ENCODE peak calls at places on chromosome 3, in five cellular contexts. I, E, V, T and G are unnamed samples.
A peak's percentile ranks its signal among the peaks of the same experiment; 100 is the strongest.

GRCh38 chr3:102200560-102200959 is 234.3 kb upstream of the ZPLD1 start:
- DNase-seq in I (no peak), E (no peak), V (no peak), T (no peak), G (no peak)

GRCh38 chr3:143835312-143835711 is 13.0 kb downstream of the SLC9A9 start:
- DNase-seq in I (no peak), E (no peak), V (no peak), T (no peak), G (no peak)

GRCh38 chr3:11642455-11643162 is 1.1 kb downstream of the VGLL4 start:
- DNase-seq in I (peak; percentile 31), E (peak; percentile 79), V (peak; percentile 83), T (peak; percentile 55), G (peak; percentile 48)

GRCh38 chr3:140972833-140973232 is 31.2 kb downstream of the SLC25A36 start:
- DNase-seq in I (no peak), E (no peak), V (no peak), T (no peak), G (no peak)

GRCh38 chr3:142210608-142211007 is 14.8 kb downstream of the GK5 start:
- DNase-seq in I (no peak), E (no peak), V (no peak), T (peak; percentile 18), G (no peak)

GRCh38 chr3:110810356-110810755 is 261.3 kb upstream of the NECTIN3 start:
- DNase-seq in I (no peak), E (no peak), V (no peak), T (no peak), G (no peak)

GRCh38 chr3:186080849-186081438 is 27.9 kb downstream of the ETV5 start:
- DNase-seq in I (no peak), E (no peak), V (no peak), T (no peak), G (no peak)

GRCh38 chr3:114608293-114608692 is 314.5 kb downstream of the TIGIT start:
- DNase-seq in I (no peak), E (no peak), V (no peak), T (peak; percentile 77), G (no peak)

GRCh38 chr3:167837430-167837829 is 101.9 kb downstream of the SERPINI1 start:
- DNase-seq in I (no peak), E (no peak), V (no peak), T (no peak), G (no peak)

GRCh38 chr3:176896165-176896564 is 301.1 kb downstream of the TBL1XR1 start:
- DNase-seq in I (no peak), E (no peak), V (no peak), T (no peak), G (no peak)

GRCh38 chr3:63528325-63529000 is 124.0 kb upstream of the SNTN start:
- DNase-seq in I (no peak), E (no peak), V (no peak), T (no peak), G (no peak)

GRCh38 chr3:23633261-23633960 is 172.3 kb upstream of the UBE2E1 start:
- DNase-seq in I (no peak), E (no peak), V (no peak), T (no peak), G (no peak)

GRCh38 chr3:127206154-127206553 is 13.2 kb downstream of the PRR23E start:
- DNase-seq in I (no peak), E (no peak), V (no peak), T (no peak), G (no peak)

GRCh38 chr3:76321615-76322014 is 536.3 kb upstream of the ZNF717 start:
- DNase-seq in I (no peak), E (no peak), V (no peak), T (no peak), G (no peak)

GRCh38 chr3:171494457-171495109 is 34.4 kb upstream of the TNIK start:
- DNase-seq in I (no peak), E (no peak), V (no peak), T (no peak), G (no peak)

GRCh38 chr3:178485756-178486155 is 50.5 kb upstream of the KCNMB2 start:
- DNase-seq in I (no peak), E (no peak), V (no peak), T (peak; percentile 64), G (no peak)

GRCh38 chr3:120418866-120419490 is 31.8 kb downstream of the FSTL1 start:
- DNase-seq in I (no peak), E (peak; percentile 62), V (no peak), T (no peak), G (no peak)

GRCh38 chr3:97009427-97010019 is 195.1 kb downstream of the EPHA6 start:
- DNase-seq in I (no peak), E (no peak), V (no peak), T (no peak), G (no peak)

GRCh38 chr3:158702815-158703481 is 29.3 kb downstream of the RARRES1 start:
- DNase-seq in I (no peak), E (no peak), V (no peak), T (no peak), G (no peak)

GRCh38 chr3:37546876-37547275 is 314.8 kb upstream of the CTDSPL start:
- DNase-seq in I (no peak), E (no peak), V (no peak), T (no peak), G (no peak)

GRCh38 chr3:100875239-100875638 is 118.0 kb downstream of the ABI3BP start:
- DNase-seq in I (no peak), E (peak; percentile 50), V (peak; percentile 21), T (peak; percentile 83), G (peak; percentile 48)

GRCh38 chr3:107524214-107525100 is 1.7 kb downstream of the BBX start:
- DNase-seq in I (no peak), E (peak; percentile 61), V (peak; percentile 58), T (no peak), G (peak; percentile 28)

GRCh38 chr3:165254812-165255211 is 58.6 kb upstream of the SLITRK3 start:
- DNase-seq in I (no peak), E (no peak), V (no peak), T (no peak), G (no peak)

GRCh38 chr3:165259518-165260193 is 63.5 kb upstream of the SLITRK3 start:
- DNase-seq in I (no peak), E (no peak), V (no peak), T (peak; percentile 53), G (no peak)

DNA sequence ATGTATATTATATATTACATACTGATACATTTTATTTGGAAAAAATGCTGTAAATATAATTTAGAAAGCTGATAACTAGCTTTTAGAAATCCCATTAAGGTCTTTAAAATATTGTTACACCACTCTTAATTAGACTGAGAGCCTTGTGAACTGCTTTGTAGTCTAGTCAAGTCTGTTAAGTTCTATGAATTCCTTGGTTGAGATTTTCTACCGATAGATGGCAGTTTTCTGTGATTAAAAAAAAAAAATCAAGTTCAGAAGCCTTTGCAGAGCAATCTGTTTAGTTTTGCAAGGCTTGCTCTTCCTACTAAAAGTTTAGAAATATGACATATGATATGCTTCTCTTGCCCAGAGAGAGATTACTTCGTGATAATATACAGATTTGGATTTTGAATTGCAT is 60.4 kb upstream of the SLITRK3 start:
- DNase-seq in I (no peak), E (no peak), V (no peak), T (no peak), G (no peak)
- TF ChIP-seq CTCF in I (no peak), E (no peak), V (no peak), T (no peak), G (no peak)

GRCh38 chr3:43155464-43156121 is 49.7 kb upstream of the POMGNT2 start:
- DNase-seq in I (peak; percentile 16), E (peak; percentile 50), V (peak; percentile 67), T (peak; percentile 58), G (no peak)
- TF ChIP-seq CTCF in I (peak; percentile 63), E (peak; percentile 18), V (peak; percentile 45), T (peak; percentile 79), G (no peak)

GRCh38 chr3:150577854-150578253 is 25.3 kb upstream of the SELENOT start:
- DNase-seq in I (no peak), E (no peak), V (no peak), T (no peak), G (no peak)
- TF ChIP-seq CTCF in I (no peak), E (no peak), V (no peak), T (no peak), G (no peak)

DNA sequence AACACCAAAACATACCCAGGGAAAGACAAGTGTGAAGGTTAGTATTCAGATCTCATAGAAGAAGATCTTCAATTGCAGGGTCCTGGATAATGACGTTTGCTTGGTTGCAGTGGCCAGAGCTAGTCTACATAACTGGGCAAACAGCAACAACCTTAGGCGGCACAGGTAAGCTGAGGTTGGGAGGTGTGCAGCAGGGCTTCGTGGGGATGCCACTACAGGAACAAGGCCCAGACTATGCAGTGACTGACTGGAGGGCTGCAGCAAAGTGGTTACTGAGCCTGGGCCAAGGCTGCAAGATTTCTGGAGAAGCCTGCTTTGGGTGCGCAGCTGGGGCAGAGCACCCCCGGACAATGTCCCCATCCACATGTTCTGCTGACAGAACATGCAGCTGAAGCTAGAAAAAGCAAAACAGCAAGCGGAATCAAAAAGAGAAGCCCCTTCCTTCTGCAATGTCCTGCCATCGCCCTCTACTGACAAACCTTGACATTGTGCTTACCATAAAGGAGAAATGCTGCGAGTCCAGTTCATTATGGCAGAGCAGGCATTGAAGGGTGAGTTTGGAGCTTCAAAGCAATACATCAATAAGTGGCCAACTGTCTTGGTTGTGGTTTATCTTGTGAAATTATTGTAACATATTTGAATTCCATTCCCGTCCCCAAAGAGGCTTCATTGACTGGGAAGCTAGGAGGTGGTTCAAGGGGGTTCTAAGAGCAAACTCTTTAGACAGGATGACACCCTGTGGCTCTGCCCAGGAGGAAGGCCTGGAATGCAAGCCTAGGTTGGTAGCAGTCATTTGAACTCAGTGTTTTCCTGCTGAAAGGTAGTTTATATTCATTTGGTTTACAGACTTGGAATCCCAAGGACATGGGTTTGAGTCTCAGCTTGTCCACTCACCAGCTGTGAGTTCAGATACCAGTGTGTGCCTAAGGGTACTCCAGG is 217.0 kb downstream of the PDCD6IP start:
- DNase-seq in I (no peak), E (no peak), V (no peak), T (no peak), G (no peak)
- TF ChIP-seq CTCF in I (no peak), E (peak; percentile 6), V (no peak), T (peak; percentile 30), G (no peak)

DNA sequence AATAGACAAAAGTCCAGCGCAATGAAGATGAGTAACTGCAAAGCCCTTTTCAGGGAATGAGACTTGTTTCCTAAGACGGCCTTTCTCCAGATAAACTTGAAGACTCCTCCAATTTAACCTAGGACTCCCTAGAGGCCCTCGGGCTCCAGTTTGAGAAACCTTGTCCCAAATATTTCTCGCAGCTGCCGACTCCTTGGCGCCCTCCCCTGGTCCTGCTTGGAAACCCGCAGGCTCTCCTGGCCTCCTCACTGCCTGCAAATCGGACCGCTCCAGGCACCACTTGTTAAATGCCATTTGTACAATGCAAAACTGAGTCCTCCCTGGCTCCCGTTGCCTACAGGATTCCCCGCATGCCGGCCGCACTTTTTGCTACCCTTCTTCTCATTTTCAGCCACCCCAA is 36.8 kb downstream of the MUC4 start:
- DNase-seq in I (no peak), E (peak; percentile 38), V (peak; percentile 76), T (no peak), G (no peak)
- TF ChIP-seq CTCF in I (no peak), E (peak; percentile 32), V (peak; percentile 49), T (peak; percentile 56), G (no peak)

GRCh38 chr3:70805044-70805732 is 492.8 kb upstream of the MDFIC2 start:
- DNase-seq in I (no peak), E (no peak), V (no peak), T (no peak), G (no peak)
- TF ChIP-seq CTCF in I (no peak), E (no peak), V (no peak), T (no peak), G (no peak)

GRCh38 chr3:19046440-19046839 is 101.9 kb upstream of the KCNH8 start:
- DNase-seq in I (no peak), E (no peak), V (no peak), T (no peak), G (no peak)
- TF ChIP-seq CTCF in I (no peak), E (no peak), V (peak; percentile 14), T (no peak), G (no peak)